ENCODE peak calls at places on chromosome 11, in seven cellular contexts. Q is IMR-90, E is mesenchymal stem cell, N is neuronal stem cell, A is mesendoderm, C is trophoblast cell, Z is H1. I is an unnamed sample.
A peak's percentile ranks its signal among the peaks of the same experiment; 100 is the strongest.

GRCh38 chr11:126465573-126466287 is 110.2 kb downstream of the ST3GAL4 start:
- DNase-seq in Q (no peak), E (no peak), N (no peak), A (no peak), C (no peak), Z (no peak), I (no peak)

GRCh38 chr11:75946531-75947530 is 131.8 kb downstream of the UVRAG start:
- DNase-seq in Q (peak; percentile 60), E (peak; percentile 22), N (no peak), A (peak; percentile 11), C (peak; percentile 92), Z (no peak), I (peak; percentile 31)

GRCh38 chr11:89495951-89496350 is 4.8 kb upstream of the NOX4 start:
- DNase-seq in Q (peak; percentile 93), E (peak; percentile 83), N (peak; percentile 29), A (peak; percentile 90), C (peak; percentile 97), Z (no peak), I (no peak)

GRCh38 chr11:128302425-128303186 is 284.8 kb downstream of the ETS1 start:
- DNase-seq in Q (no peak), E (no peak), N (no peak), A (peak; percentile 16), C (peak; percentile 83), Z (no peak), I (no peak)

GRCh38 chr11:48101044-48101733 is 115.4 kb upstream of the OR4B1 start:
- DNase-seq in Q (no peak), E (no peak), N (no peak), A (no peak), C (no peak), Z (no peak), I (no peak)

GRCh38 chr11:108224908-108225786 is 2.3 kb downstream of the ATM start:
- DNase-seq in Q (no peak), E (no peak), N (no peak), A (no peak), C (peak; percentile 2), Z (no peak), I (no peak)

GRCh38 chr11:102955624-102956023 is at the start of gene MMP13:
- DNase-seq in Q (no peak), E (no peak), N (no peak), A (peak; percentile 8), C (no peak), Z (no peak), I (no peak)

GRCh38 chr11:1779034-1779805 is 15.5 kb upstream of the CTSD start:
- DNase-seq in Q (no peak), E (no peak), N (no peak), A (no peak), C (no peak), Z (no peak), I (no peak)

GRCh38 chr11:26028294-26028954 is 303.5 kb upstream of the ANO3 start:
- DNase-seq in Q (peak; percentile 57), E (peak; percentile 88), N (no peak), A (peak; percentile 13), C (peak; percentile 84), Z (no peak), I (no peak)

GRCh38 chr11:92050305-92050704 is 174.3 kb upstream of the FAT3 start:
- DNase-seq in Q (no peak), E (no peak), N (no peak), A (no peak), C (no peak), Z (no peak), I (no peak)

GRCh38 chr11:45669146-45669545 is 3.7 kb upstream of the CHST1 start:
- DNase-seq in Q (no peak), E (no peak), N (no peak), A (no peak), C (no peak), Z (no peak), I (no peak)

GRCh38 chr11:17734418-17734911 is at the start of gene KCNC1:
- DNase-seq in Q (peak; percentile 34), E (peak; percentile 42), N (peak; percentile 65), A (peak; percentile 59), C (peak; percentile 48), Z (no peak), I (peak; percentile 56)
- H2BK120ac ChIP-seq in Q (no peak within 1 kb of the TSS), E (no peak within 1 kb of the TSS), N (no peak within 1 kb of the TSS), A (no peak within 1 kb of the TSS), C (no peak within 1 kb of the TSS), Z (no peak within 1 kb of the TSS), I (no peak within 1 kb of the TSS)

DNA sequence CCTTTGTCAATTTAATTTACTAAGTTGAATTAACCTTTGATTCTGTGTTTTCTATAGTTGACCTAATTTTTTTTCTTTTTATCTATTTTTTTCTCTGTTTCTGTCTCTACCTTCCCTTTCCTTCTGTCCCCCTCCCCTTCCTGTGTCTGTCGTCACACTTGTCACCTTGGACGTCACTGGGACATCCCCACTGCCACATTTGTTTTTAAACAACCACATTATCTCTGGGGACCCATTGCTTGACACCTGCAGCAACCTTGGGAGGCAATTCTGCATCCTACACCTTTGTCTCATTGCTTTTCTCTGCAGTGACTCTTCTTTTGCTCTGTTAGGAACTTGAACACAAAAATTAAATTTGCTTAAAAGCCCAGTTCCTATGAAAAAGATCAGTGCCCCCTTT is 51.8 kb upstream of the TTC12 start:
- DNase-seq in Q (no peak), E (no peak), N (no peak), A (no peak), C (no peak), Z (no peak), I (no peak)
- H3K18ac ChIP-seq in Q (no peak overlapping the region), E (no peak overlapping the region), N (no peak overlapping the region), A (no peak overlapping the region), C (no peak overlapping the region), Z (no peak overlapping the region), I (no peak overlapping the region)

DNA sequence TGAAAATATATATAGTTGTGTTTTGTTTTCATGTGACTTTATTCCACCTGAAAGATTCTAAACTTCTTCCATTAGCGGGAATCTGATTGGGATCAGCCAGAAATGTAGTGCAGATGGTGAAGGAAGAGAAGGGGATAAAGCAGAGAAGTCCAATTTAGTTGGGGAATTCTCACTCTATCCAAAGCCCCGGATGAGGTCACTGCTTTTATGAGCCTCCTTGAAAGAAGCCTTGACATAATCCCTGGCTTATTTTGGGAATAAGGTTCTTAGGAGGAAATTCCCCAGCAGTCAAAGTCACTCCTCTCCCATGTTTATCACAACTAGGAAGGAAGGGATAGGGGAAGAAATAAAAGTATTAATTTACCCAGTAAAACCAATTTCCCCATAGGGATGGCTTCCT is 41.1 kb downstream of the OSBP start:
- DNase-seq in Q (peak; percentile 52), E (peak; percentile 74), N (no peak), A (no peak), C (no peak), Z (no peak), I (no peak)
- H2AK5ac ChIP-seq in Q (no peak overlapping the region), E (peak overlapping the region; percentile 74), N (no peak overlapping the region), A (no peak overlapping the region), C (no peak overlapping the region), Z (no peak overlapping the region), I (no peak overlapping the region)

GRCh38 chr11:120577041-120577440 is 65.5 kb downstream of the GRIK4 start:
- DNase-seq in Q (no peak), E (no peak), N (no peak), A (no peak), C (no peak), Z (no peak), I (no peak)

GRCh38 chr11:120578591-120579154 is 67.1 kb downstream of the GRIK4 start:
- DNase-seq in Q (no peak), E (no peak), N (no peak), A (no peak), C (no peak), Z (no peak), I (no peak)

GRCh38 chr11:120579601-120580000 is 68.1 kb downstream of the GRIK4 start:
- DNase-seq in Q (no peak), E (no peak), N (no peak), A (no peak), C (no peak), Z (no peak), I (no peak)

GRCh38 chr11:120576606-120577005 is 65.1 kb downstream of the GRIK4 start:
- DNase-seq in Q (no peak), E (no peak), N (no peak), A (no peak), C (no peak), Z (no peak), I (no peak)

GRCh38 chr11:120577624-120578363 is 66.2 kb downstream of the GRIK4 start:
- DNase-seq in Q (no peak), E (no peak), N (no peak), A (no peak), C (no peak), Z (no peak), I (no peak)
- H2BK120ac ChIP-seq in Q (no peak overlapping the region), E (no peak overlapping the region), N (no peak overlapping the region), A (no peak overlapping the region), C (no peak overlapping the region), Z (no peak overlapping the region), I (no peak overlapping the region)

GRCh38 chr11:14620027-14620511 is 23.5 kb upstream of the PDE3B start:
- DNase-seq in Q (no peak), E (peak; percentile 64), N (no peak), A (no peak), C (no peak), Z (no peak), I (no peak)
- H3K18ac ChIP-seq in Q (no peak overlapping the region), E (no peak overlapping the region), N (no peak overlapping the region), A (no peak overlapping the region), C (no peak overlapping the region), Z (no peak overlapping the region), I (no peak overlapping the region)

GRCh38 chr11:78216021-78216420 is 27.3 kb downstream of the USP35 start:
- DNase-seq in Q (no peak), E (no peak), N (no peak), A (no peak), C (no peak), Z (no peak), I (no peak)

GRCh38 chr11:78214331-78215194 is 25.8 kb downstream of the USP35 start:
- DNase-seq in Q (no peak), E (no peak), N (no peak), A (no peak), C (no peak), Z (no peak), I (no peak)

GRCh38 chr11:78211565-78211964 is 22.8 kb downstream of the USP35 start:
- DNase-seq in Q (no peak), E (no peak), N (no peak), A (no peak), C (no peak), Z (no peak), I (no peak)

GRCh38 chr11:78212586-78213371 is 24.1 kb downstream of the USP35 start:
- DNase-seq in Q (peak; percentile 76), E (no peak), N (no peak), A (no peak), C (no peak), Z (no peak), I (no peak)

DNA sequence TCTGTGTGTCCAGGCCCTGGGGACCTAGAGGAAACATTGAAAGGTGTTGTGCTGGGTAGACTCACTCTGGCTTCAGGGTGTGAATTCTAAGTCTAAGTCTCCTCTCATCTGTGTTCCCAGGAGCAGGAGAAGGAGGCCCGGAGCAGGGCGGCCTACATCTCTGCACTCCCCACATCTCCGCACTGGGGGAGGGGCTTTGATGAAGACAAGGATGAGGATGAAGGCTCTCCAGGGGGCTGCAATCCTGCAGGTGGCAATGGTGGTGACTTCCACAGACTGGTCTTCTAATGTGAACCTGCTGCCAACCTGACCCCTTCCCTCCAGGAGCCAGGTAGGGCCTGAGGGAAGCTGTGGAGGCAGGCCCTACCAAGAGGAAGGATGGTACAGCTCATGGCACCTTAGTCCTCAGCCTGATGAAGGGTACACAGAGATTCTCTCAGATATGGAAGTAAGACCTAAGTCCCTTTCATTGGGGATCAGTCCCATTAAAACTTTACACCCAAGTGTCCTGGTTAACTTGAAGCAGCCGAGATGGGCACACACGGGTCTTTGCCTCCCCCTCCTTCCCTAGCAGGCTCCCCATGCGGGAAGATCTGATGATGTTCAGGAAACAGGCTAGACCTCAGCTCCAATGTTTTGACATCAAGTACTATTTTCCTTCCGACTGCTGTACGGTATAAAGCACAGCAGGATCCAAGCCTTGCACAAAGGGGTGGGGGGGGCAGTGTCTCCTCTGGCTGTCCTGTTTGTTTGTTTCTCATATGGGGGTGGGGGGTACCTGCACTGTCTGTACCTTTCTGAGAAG is 25.0 kb downstream of the USP35 start:
- DNase-seq in Q (no peak), E (no peak), N (no peak), A (no peak), C (no peak), Z (no peak), I (no peak)
- H2AK5ac ChIP-seq in Q (no peak overlapping the region), E (no peak overlapping the region), N (no peak overlapping the region), A (no peak overlapping the region), C (no peak overlapping the region), Z (no peak overlapping the region), I (no peak overlapping the region)

I was measured in H9.